ENCODE peak calls at places on chromosomes 1 and 21, in six cellular contexts. H, O, U, B, I and Q are unnamed samples.

GRCh38 chr21:36431252-36431651 is 46.1 kb downstream of the CHAF1B start:
- DNase-seq in H (no peak), U (no peak), B (no peak), I (no peak), O (no peak), Q (no peak)

GRCh38 chr1:226355679-226356583 is 47.0 kb upstream of the LIN9 start:
- DNase-seq in B (no peak), O (no peak), U (peak; percentile 77), I (no peak), H (no peak), Q (no peak)

GRCh38 chr21:42474043-42474831 is 21.8 kb downstream of the RSPH1 start:
- DNase-seq in O (no peak), B (no peak), H (peak; percentile 83), U (peak; percentile 90), I (no peak), Q (no peak)

GRCh38 chr1:58352476-58353092 is 193.9 kb downstream of the OMA1 start:
- DNase-seq in I (no peak), O (no peak), H (no peak), U (no peak), B (no peak), Q (no peak)

GRCh38 chr1:61191140-61191720 is 108.9 kb downstream of the NFIA start:
- DNase-seq in O (no peak), B (no peak), H (no peak), I (no peak), U (no peak), Q (no peak)

GRCh38 chr1:178397678-178398077 is 99.1 kb downstream of the CLEC20A start:
- DNase-seq in I (no peak), H (peak; percentile 13), U (no peak), B (no peak), O (no peak), Q (no peak)

GRCh38 chr1:28112388-28113311 is 24.2 kb upstream of the EYA3 start:
- DNase-seq in O (no peak), H (no peak), I (no peak), B (no peak), U (peak; percentile 6), Q (peak; percentile 60)

GRCh38 chr1:183270541-183271141 is 84.6 kb downstream of the LAMC2 start:
- DNase-seq in H (no peak), U (peak; percentile 52), O (no peak), I (peak; percentile 63), B (peak; percentile 98), Q (peak; percentile 58)

GRCh38 chr1:243731301-243731891 is 118.6 kb downstream of the AKT3 start:
- DNase-seq in H (no peak), U (peak; percentile 51), B (no peak), I (no peak), O (no peak), Q (peak; percentile 30)

GRCh38 chr1:41843378-41843777 is 75.3 kb downstream of the HIVEP3 start:
- DNase-seq in U (no peak), H (no peak), B (no peak), I (no peak), O (no peak), Q (no peak)

GRCh38 chr1:225825078-225825477 is 15.2 kb downstream of the EPHX1 start:
- DNase-seq in I (no peak), U (peak; percentile 91), H (no peak), O (no peak), B (no peak), Q (no peak)

GRCh38 chr1:31910933-31911332 is 27.2 kb downstream of the PTP4A2 start:
- DNase-seq in H (no peak), O (no peak), I (no peak), U (peak; percentile 80), B (no peak), Q (no peak)

GRCh38 chr1:205287076-205287475 is 34.5 kb downstream of the NUAK2 start:
- DNase-seq in B (no peak), H (no peak), I (no peak), O (no peak), U (no peak), Q (no peak)

GRCh38 chr1:65149391-65149729 is 1.4 kb downstream of the AK4 start:
- DNase-seq in H (no peak), I (no peak), U (peak; percentile 46), B (no peak), O (no peak), Q (no peak)

GRCh38 chr1:173917635-173918493 is 737 bp upstream of the SERPINC1 start:
- DNase-seq in H (no peak), U (no peak), I (no peak), B (no peak), O (no peak), Q (no peak)

GRCh38 chr1:196557797-196558196 is 50.4 kb downstream of the KCNT2 start:
- DNase-seq in H (no peak), U (no peak), B (no peak), O (no peak), I (no peak), Q (no peak)

GRCh38 chr1:17289756-17290155 is 18.2 kb upstream of the PADI4 start:
- DNase-seq in U (no peak), I (peak; percentile 31), B (no peak), H (peak; percentile 74), O (no peak), Q (no peak)

GRCh38 chr21:39156024-39156423 is 27.2 kb downstream of the PSMG1 start:
- DNase-seq in B (no peak), H (no peak), U (no peak), I (no peak), O (no peak), Q (no peak)

GRCh38 chr1:36208978-36209708 is 15.1 kb upstream of the THRAP3 start:
- DNase-seq in O (no peak), H (no peak), B (no peak), U (no peak), I (no peak), Q (no peak)

GRCh38 chr1:227889863-227890405 is 57.8 kb downstream of the WNT9A start:
- DNase-seq in U (no peak), B (no peak), O (no peak), I (no peak), H (no peak), Q (no peak)

GRCh38 chr1:224175615-224176014 is 7.4 kb upstream of the DEGS1 start:
- DNase-seq in H (no peak), I (no peak), U (peak; percentile 78), O (no peak), B (no peak), Q (no peak)

GRCh38 chr1:207397525-207397926 is 56.6 kb upstream of the CR2 start:
- DNase-seq in I (no peak), O (no peak), B (no peak), H (no peak), U (no peak), Q (peak; percentile 41)

GRCh38 chr1:67850611-67851075 is 17.4 kb upstream of the GNG12 start:
- DNase-seq in I (peak; percentile 78), O (no peak), B (peak; percentile 54), U (peak; percentile 85), H (peak; percentile 86), Q (peak; percentile 84)